ENCODE peak calls at places on chromosomes 1 and 21, in five cellular contexts. U is heart left ventricle, X is cardiac fibroblast, I is IMR-90, T is HL-60. Q is an unnamed sample.

GRCh38 chr1:53593758-53594380 is 134.7 kb downstream of the DMRTB1 start:
- DNase-seq in X (no peak), T (no peak), U (no peak), I (no peak), Q (peak)

GRCh38 chr1:17419626-17420328 is 19.7 kb downstream of the RCC2 start:
- DNase-seq in X (peak), I (peak), T (no peak), U (peak), Q (peak)

GRCh38 chr21:46295996-46296752 is 10.0 kb downstream of the YBEY start:
- DNase-seq in X (peak), U (peak), I (peak), T (no peak), Q (peak)

GRCh38 chr1:110619412-110620249 is 13.5 kb upstream of the KCNA2 start:
- DNase-seq in X (peak), I (peak), T (peak), U (peak), Q (peak)

GRCh38 chr1:236516929-236517704 is 6.7 kb upstream of the LGALS8 start:
- DNase-seq in X (peak), I (peak), U (no peak), T (no peak), Q (no peak)

GRCh38 chr21:16891821-16892220 is 621.0 kb upstream of the CXADR start:
- DNase-seq in T (no peak), X (peak), U (no peak), I (peak), Q (no peak)

GRCh38 chr1:55870076-55870475 is 654.9 kb upstream of the USP24 start:
- DNase-seq in T (no peak), I (no peak), X (no peak), U (no peak), Q (no peak)

GRCh38 chr1:16068356-16069270 is 4.8 kb downstream of the FAM131C start:
- DNase-seq in X (peak), I (peak), U (peak), T (no peak), Q (no peak)

GRCh38 chr1:54283214-54283996 is 83.4 kb downstream of the MRPL37 start:
- DNase-seq in I (no peak), X (no peak), U (no peak), T (no peak), Q (no peak)

GRCh38 chr1:228283043-228283371 is 75.2 kb downstream of the OBSCN start:
- DNase-seq in X (no peak), T (no peak), I (no peak), U (peak), Q (no peak)

GRCh38 chr1:20448626-20449215 is 37.3 kb downstream of the CAMK2N1 start:
- DNase-seq in I (no peak), X (no peak), T (no peak), U (no peak), Q (peak)

GRCh38 chr1:71641013-71641412 is 560.2 kb upstream of the ZRANB2 start:
- DNase-seq in T (no peak), I (no peak), U (no peak), X (no peak), Q (no peak)

GRCh38 chr1:101945884-101946283 is 50.8 kb downstream of the OLFM3 start:
- DNase-seq in U (no peak), I (no peak), T (no peak), X (no peak), Q (no peak)

GRCh38 chr1:39230261-39231190 is 26.0 kb downstream of the MACF1 start:
- DNase-seq in I (no peak), U (no peak), T (peak), X (no peak), Q (no peak)

GRCh38 chr1:150365945-150366344 is 2.0 kb downstream of the RPRD2 start:
- DNase-seq in T (no peak), X (no peak), U (no peak), I (peak), Q (no peak)

GRCh38 chr1:193448682-193449461 is 262.5 kb upstream of the B3GALT2 start:
- DNase-seq in U (no peak), T (no peak), X (no peak), I (no peak), Q (no peak)

GRCh38 chr1:24849653-24850295 is 80.3 kb downstream of the RUNX3 start:
- DNase-seq in I (peak), T (peak), X (peak), U (no peak), Q (no peak)

GRCh38 chr1:101112051-101112770 is 86.6 kb upstream of the DPH5 start:
- DNase-seq in U (peak), T (no peak), I (no peak), X (peak), Q (no peak)

GRCh38 chr1:33876970-33877680 is 13.2 kb downstream of the HMGB4 start:
- DNase-seq in T (no peak), I (peak), X (peak), U (no peak), Q (no peak)

GRCh38 chr21:46385846-46386725 is 62.1 kb downstream of the PCNT start:
- DNase-seq in T (no peak), X (no peak), U (no peak), I (no peak), Q (no peak)

GRCh38 chr1:148318123-148318899 is 164.8 kb downstream of the PPIAL4G start:
- DNase-seq in I (no peak), T (peak), U (no peak), X (peak), Q (no peak)

GRCh38 chr1:77175230-77175844 is 43.9 kb downstream of the PIGK start:
- DNase-seq in X (no peak), U (no peak), I (peak), T (peak), Q (peak)

GRCh38 chr1:177849130-177849529 is 120.7 kb downstream of the SEC16B start:
- DNase-seq in X (no peak), T (no peak), I (peak), U (no peak), Q (no peak)

GRCh38 chr1:1354271-1355247 is 3.8 kb downstream of the MXRA8 start:
- DNase-seq in T (no peak), X (no peak), U (no peak), I (no peak), Q (no peak)

GRCh38 chr21:34364921-34365320 is 1.1 kb downstream of the KCNE2 start:
- DNase-seq in U (no peak), X (no peak), T (no peak), I (no peak), Q (no peak)

GRCh38 chr21:34363733-34364132 is at the start of gene KCNE2:
- DNase-seq in T (no peak), I (no peak), X (no peak), U (no peak), Q (no peak)

GRCh38 chr21:34360488-34361241 is 3.1 kb upstream of the KCNE2 start:
- DNase-seq in U (no peak), X (no peak), T (no peak), I (no peak), Q (no peak)

GRCh38 chr21:34362670-34363069 is 1.1 kb upstream of the KCNE2 start:
- DNase-seq in T (no peak), I (no peak), U (no peak), X (no peak), Q (no peak)

DNA sequence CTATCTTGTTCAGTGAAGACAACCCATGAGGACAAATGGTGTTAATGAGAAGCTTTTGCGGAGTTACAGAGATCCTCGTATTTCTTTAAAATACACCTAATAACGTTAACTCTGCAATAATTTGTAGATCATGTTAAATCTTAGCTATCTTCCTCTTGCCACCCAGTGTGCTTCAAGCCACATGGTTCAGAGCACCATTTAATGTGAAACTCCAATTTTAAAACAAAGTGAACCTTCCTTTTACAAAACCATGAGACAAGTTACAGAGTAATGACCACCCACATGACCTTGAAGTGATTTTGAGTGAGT is 1.7 kb upstream of the KCNE2 start:
- DNase-seq in U (no peak), T (no peak), I (no peak), X (no peak), Q (no peak)
- TF ChIP-seq CTCF in U (no peak), T (no peak), I (no peak), X (no peak), Q (no peak)

GRCh38 chr1:9040659-9041030 is 14.4 kb upstream of the SLC2A7 start:
- DNase-seq in X (no peak), T (no peak), I (no peak), U (no peak), Q (no peak)

GRCh38 chr1:9039761-9040658 is 13.8 kb upstream of the SLC2A7 start:
- DNase-seq in U (no peak), X (no peak), T (no peak), I (no peak), Q (no peak)

GRCh38 chr1:9037476-9038337 is 11.5 kb upstream of the SLC2A7 start:
- DNase-seq in U (no peak), T (no peak), I (no peak), X (no peak), Q (no peak)

GRCh38 chr1:9038338-9038650 is 12.1 kb upstream of the SLC2A7 start:
- DNase-seq in U (no peak), X (no peak), T (no peak), I (no peak), Q (no peak)

GRCh38 chr1:9038881-9039760 is 12.9 kb upstream of the SLC2A7 start:
- DNase-seq in X (no peak), U (no peak), I (no peak), T (no peak), Q (no peak)
- TF ChIP-seq CTCF in X (no peak), U (no peak), I (no peak), T (no peak), Q (no peak)

GRCh38 chr1:202124107-202124506 is 1.4 kb downstream of the GPR37L1 start:
- DNase-seq in T (no peak), I (no peak), X (no peak), U (no peak), Q (no peak)

GRCh38 chr1:202123336-202123813 is 658 bp downstream of the GPR37L1 start:
- DNase-seq in U (no peak), T (no peak), X (no peak), I (no peak), Q (no peak)

GRCh38 chr1:202125611-202126010 is 2.9 kb downstream of the GPR37L1 start:
- DNase-seq in U (no peak), X (no peak), I (no peak), T (no peak), Q (no peak)

GRCh38 chr1:202121006-202121405 is 1.7 kb upstream of the GPR37L1 start:
- DNase-seq in T (no peak), U (no peak), X (no peak), I (no peak), Q (no peak)

DNA sequence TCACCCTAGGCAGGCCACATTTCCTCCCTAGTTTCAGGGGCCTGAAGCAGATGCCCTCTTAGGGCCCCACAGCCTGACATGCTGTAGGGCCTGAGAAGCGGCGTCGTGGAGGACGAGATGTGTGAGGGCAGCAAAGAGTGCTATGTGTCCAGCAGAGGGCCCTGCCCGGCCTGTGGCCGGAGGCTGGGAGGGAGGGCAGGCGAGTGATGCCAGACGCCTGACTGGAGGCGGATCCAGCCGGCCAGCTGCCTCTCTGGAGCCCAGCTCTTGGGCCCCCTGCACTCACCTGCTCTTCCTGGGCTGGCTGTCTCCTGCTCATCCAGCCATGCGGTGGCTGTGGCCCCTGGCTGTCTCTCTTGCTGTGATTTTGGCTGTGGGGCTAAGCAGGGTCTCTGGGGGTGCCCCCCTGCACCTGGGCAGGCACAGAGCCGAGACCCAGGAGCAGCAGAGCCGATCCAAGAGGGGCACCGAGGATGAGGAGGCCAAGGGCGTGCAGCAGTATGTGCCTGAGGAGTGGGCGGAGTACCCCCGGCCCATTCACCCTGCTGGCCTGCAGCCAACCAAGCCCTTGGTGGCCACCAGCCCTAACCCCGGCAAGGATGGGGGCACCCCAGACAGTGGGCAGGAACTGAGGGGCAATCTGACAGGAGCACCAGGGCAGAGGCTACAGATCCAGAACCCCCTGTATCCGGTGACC is at the start of gene GPR37L1:
- DNase-seq in I (peak), X (peak), U (no peak), T (no peak), Q (peak)
- TF ChIP-seq CTCF in I (peak), X (peak), U (peak), T (no peak), Q (peak)

GRCh38 chr1:115351143-115351542 is 13.1 kb upstream of the NGF start:
- DNase-seq in X (no peak), T (no peak), I (no peak), U (no peak), Q (no peak)
- TF ChIP-seq CTCF in X (no peak), T (no peak), I (no peak), U (no peak), Q (no peak)

Q was measured in neural crest cell.